ENCODE peak calls at places on chromosomes 1 and 21, in seven cellular contexts. T is body of pancreas, G is breast epithelium, N is heart left ventricle, V is A549, Y is adrenal gland, X is H1. K is an unnamed sample.

GRCh38 chr21:23858878-23859277 is 1748.4 kb downstream of the MRPL39 start:
- DNase-seq in T (no peak), G (no peak), N (no peak), V (no peak), Y (no peak), X (no peak), K (no peak)

GRCh38 chr1:2475571-2475970 is 518 bp upstream of the PLCH2 start:
- DNase-seq in T (no peak), G (no peak), N (no peak), V (no peak), Y (peak; percentile 67), X (no peak), K (no peak)

GRCh38 chr1:966603-967295 is 467 bp downstream of the PLEKHN1 start:
- DNase-seq in T (peak; percentile 79), G (peak; percentile 81), N (peak; percentile 69), V (peak; percentile 65), Y (peak; percentile 52), X (no peak), K (peak; percentile 86)

GRCh38 chr1:47894718-47895393 is 102.3 kb downstream of the TRABD2B start:
- DNase-seq in T (no peak), G (peak; percentile 80), N (no peak), V (peak; percentile 28), Y (peak; percentile 91), X (peak; percentile 19), K (peak; percentile 65)

GRCh38 chr1:243230914-243231313 is 24.2 kb downstream of the CEP170 start:
- DNase-seq in T (no peak), G (no peak), N (no peak), V (peak; percentile 9), Y (no peak), X (no peak), K (no peak)

GRCh38 chr1:21539933-21540332 is 30.7 kb downstream of the ALPL start:
- DNase-seq in T (peak; percentile 10), G (peak; percentile 97), N (peak; percentile 55), V (peak; percentile 44), Y (no peak), X (no peak), K (no peak)

GRCh38 chr1:65083263-65083896 is 64.6 kb upstream of the AK4 start:
- DNase-seq in T (no peak), G (no peak), N (no peak), V (no peak), Y (no peak), X (no peak), K (no peak)

GRCh38 chr1:73868824-73869223 is 329.2 kb downstream of the LRRIQ3 start:
- DNase-seq in T (no peak), G (no peak), N (no peak), V (no peak), Y (no peak), X (no peak), K (no peak)

GRCh38 chr1:3918966-3919611 is 19.0 kb upstream of the C1orf174 start:
- DNase-seq in T (no peak), G (no peak), N (no peak), V (no peak), Y (no peak), X (no peak), K (no peak)

GRCh38 chr1:247407180-247407616 is 8.8 kb upstream of the NLRP3 start:
- DNase-seq in T (no peak), G (no peak), N (no peak), V (no peak), Y (peak; percentile 22), X (no peak), K (no peak)

DNA sequence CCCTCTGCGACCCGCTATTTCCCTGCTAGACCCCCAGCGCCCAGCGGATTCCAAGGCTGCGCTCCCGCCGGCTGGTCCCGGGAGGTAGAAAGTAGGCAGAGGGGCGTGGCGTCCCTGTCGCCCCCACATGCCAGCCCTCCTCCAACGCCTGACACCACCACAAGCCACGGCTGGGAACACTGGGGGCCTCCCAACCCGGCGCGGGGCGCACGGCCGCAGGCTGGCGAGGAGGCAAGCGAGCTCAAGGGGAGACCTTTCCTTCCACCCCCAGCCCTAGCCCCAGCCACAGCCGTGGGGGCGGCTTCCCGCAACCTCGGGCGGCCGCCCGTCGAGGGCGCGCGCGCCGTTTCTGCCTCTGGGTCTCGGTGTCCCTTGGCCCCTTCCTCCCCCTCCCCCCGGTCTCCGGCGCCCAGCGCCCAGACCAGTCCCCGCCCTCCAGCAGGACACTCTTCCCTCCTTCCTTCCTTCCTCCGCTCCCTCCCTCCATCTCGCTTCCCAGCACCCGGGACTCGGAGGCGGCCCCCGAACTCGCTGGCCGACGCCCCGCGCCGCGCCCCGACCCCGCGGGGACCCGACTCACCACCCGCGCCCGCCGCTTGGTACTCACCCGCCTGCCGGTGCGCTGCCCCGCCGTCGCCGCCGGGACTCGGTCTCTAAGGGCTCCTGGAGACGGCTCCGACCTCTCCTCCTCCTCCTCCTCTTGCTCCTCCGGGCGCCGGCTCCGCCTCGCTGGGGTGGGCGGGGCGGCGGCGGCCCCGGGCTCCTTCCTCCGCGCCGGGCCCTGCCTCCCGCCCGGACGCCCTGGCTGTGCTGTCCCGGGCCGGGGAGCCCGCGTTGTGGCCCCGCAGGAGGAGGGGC is at the start of gene GNG12:
- DNase-seq in T (peak; percentile 78), G (peak; percentile 60), N (peak; percentile 71), V (peak; percentile 63), Y (peak; percentile 81), X (peak; percentile 63), K (peak; percentile 77)
- TF ChIP-seq POLR2A in T (no peak), G (no peak), N (no peak), V (peak; percentile 16), Y (peak; percentile 26), X (no peak), K (peak; percentile 57)

DNA sequence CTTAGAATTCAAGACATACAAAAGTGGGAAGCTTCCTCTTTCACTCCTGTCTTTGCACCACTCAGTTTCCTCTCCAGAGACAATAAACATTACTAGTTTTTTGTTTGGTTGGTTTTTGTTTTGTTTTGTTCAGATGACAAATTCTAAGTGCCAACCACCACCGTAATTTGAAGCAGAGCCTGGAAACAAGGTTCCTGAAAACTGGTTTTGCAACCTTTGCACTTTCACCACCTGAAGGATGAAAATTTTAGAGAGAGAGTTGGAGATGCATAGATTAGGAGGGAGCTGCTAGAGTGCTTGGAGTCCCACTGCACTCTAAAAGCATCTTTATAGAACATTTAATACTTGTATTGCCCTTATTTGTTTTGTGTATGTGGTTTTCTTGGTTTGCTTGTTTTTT is 20.2 kb upstream of the MGST3 start:
- DNase-seq in T (no peak), G (no peak), N (no peak), V (no peak), Y (no peak), X (no peak), K (no peak)
- TF ChIP-seq POLR2A in T (no peak), G (no peak), N (no peak), V (no peak), Y (no peak), X (no peak), K (no peak)

GRCh38 chr1:115595279-115596079 is 46.3 kb upstream of the VANGL1 start:
- DNase-seq in T (peak; percentile 88), G (peak; percentile 83), N (peak; percentile 90), V (peak; percentile 43), Y (peak; percentile 87), X (peak; percentile 68), K (peak; percentile 78)
- TF ChIP-seq POLR2A in T (no peak), G (no peak), N (no peak), V (no peak), Y (no peak), X (no peak), K (no peak)

GRCh38 chr1:206658264-206658980 is 23.1 kb downstream of the DYRK3 start:
- DNase-seq in T (peak; percentile 22), G (no peak), N (peak; percentile 60), V (peak; percentile 81), Y (no peak), X (no peak), K (peak; percentile 35)
- TF ChIP-seq POLR2A in T (no peak), G (no peak), N (no peak), V (no peak), Y (no peak), X (no peak), K (no peak)

DNA sequence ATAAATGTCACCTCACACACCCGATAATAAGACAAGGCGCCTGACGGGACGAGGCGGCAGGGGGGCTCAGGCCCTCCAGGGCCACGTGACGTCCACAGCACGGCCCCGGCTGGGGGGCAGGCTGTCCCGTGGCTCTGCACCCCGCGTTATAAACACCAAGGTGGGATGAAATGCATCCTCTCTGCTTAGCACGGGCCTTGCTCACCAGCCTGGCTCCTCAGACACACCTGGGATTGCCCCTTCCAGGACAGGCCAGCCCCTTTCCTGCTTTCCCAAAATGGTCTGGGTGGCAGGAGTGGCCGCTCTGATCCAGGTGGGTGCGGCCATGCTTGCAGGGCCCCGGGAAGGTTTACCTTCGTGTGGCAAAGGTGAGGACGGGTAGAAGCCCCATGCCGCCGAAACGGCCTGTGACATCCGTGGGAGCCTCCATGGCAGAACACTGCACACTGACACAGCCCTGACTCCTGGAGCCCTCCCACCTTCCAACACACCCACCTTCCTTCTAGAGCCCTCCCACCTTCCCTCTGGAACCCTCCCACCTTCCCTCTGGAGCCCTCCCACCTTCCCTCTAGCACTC is 35.9 kb downstream of the SLC19A1 start:
- DNase-seq in T (no peak), G (no peak), N (no peak), V (no peak), Y (no peak), X (no peak), K (no peak)
- TF ChIP-seq POLR2A in T (no peak), G (no peak), N (no peak), V (no peak), Y (no peak), X (no peak), K (no peak)

GRCh38 chr1:204709960-204710912 is 24.7 kb upstream of the LRRN2 start:
- DNase-seq in T (no peak), G (no peak), N (no peak), V (no peak), Y (no peak), X (peak; percentile 93), K (no peak)

GRCh38 chr1:204713541-204713940 is 28.0 kb upstream of the LRRN2 start:
- DNase-seq in T (no peak), G (no peak), N (no peak), V (no peak), Y (no peak), X (no peak), K (no peak)

GRCh38 chr1:204711103-204711946 is 25.8 kb upstream of the LRRN2 start:
- DNase-seq in T (no peak), G (no peak), N (no peak), V (no peak), Y (no peak), X (no peak), K (no peak)

GRCh38 chr1:204712718-204713430 is 27.3 kb upstream of the LRRN2 start:
- DNase-seq in T (no peak), G (no peak), N (no peak), V (no peak), Y (no peak), X (no peak), K (no peak)

GRCh38 chr1:204711947-204712701 is 26.6 kb upstream of the LRRN2 start:
- DNase-seq in T (no peak), G (no peak), N (peak; percentile 37), V (no peak), Y (no peak), X (no peak), K (no peak)
- TF ChIP-seq POLR2A in T (no peak), G (no peak), N (no peak), V (no peak), Y (no peak), X (no peak), K (no peak)

K was measured in H54.